ENCODE peak calls at places on chromosomes 1 and 21, in five cellular contexts. L is HepG2, F is breast epithelium, P is spleen, G is body of pancreas. O is an unnamed sample. For H3K27me3, the result is how much of the 10 kb centered on the place peaks cover.

GRCh38 chr1:170414989-170415733 is 116.8 kb upstream of the GORAB start:
- DNase-seq in L (no peak), F (no peak), P (no peak), G (no peak), O (no peak)

GRCh38 chr1:219629481-219629880 is 16.6 kb upstream of the ZC3H11B start:
- DNase-seq in L (no peak), F (no peak), P (no peak), G (no peak), O (no peak)

GRCh38 chr1:241061062-241061461 is 295.9 kb downstream of the RGS7 start:
- DNase-seq in L (no peak), F (no peak), P (no peak), G (no peak), O (no peak)

GRCh38 chr1:234613128-234613875 is 3.3 kb upstream of the IRF2BP2 start:
- DNase-seq in L (peak), F (no peak), P (no peak), G (peak), O (no peak)

GRCh38 chr1:43549921-43550597 is 19.4 kb downstream of the PTPRF start:
- DNase-seq in L (no peak), F (peak), P (no peak), G (peak), O (peak)

GRCh38 chr1:235595079-235595478 is 54.5 kb downstream of the GNG4 start:
- DNase-seq in L (no peak), F (no peak), P (peak), G (no peak), O (no peak)

GRCh38 chr1:235984041-235984820 is 80.7 kb downstream of the NID1 start:
- DNase-seq in L (no peak), F (no peak), P (no peak), G (no peak), O (no peak)

GRCh38 chr21:38478782-38479181 is 19.5 kb downstream of the ERG start:
- DNase-seq in L (no peak), F (no peak), P (no peak), G (no peak), O (no peak)

GRCh38 chr21:40688106-40688850 is 158.7 kb downstream of the DSCAM start:
- DNase-seq in L (no peak), F (no peak), P (no peak), G (no peak), O (no peak)

GRCh38 chr1:119046429-119047039 is 58.4 kb upstream of the TBX15 start:
- DNase-seq in L (no peak), F (no peak), P (no peak), G (peak), O (no peak)

GRCh38 chr21:41758550-41758949 is 8.3 kb downstream of the RIPK4 start:
- DNase-seq in L (no peak), F (no peak), P (peak), G (no peak), O (peak)

GRCh38 chr1:202374077-202374476 is 25.6 kb downstream of the PPP1R12B start:
- DNase-seq in L (no peak), F (no peak), P (no peak), G (no peak), O (no peak)

GRCh38 chr1:89942825-89943658 is 51.9 kb upstream of the ZNF326 start:
- DNase-seq in L (peak), F (no peak), P (no peak), G (peak), O (no peak)

GRCh38 chr1:231665046-231665445 is 38.5 kb downstream of the DISC1 start:
- DNase-seq in L (no peak), F (no peak), P (no peak), G (no peak), O (no peak)

GRCh38 chr1:78089015-78089414 is 43.2 kb downstream of the GIPC2 start:
- DNase-seq in L (peak), F (no peak), P (no peak), G (no peak), O (no peak)

GRCh38 chr21:46457801-46458314 is 833 bp upstream of the DIP2A start:
- DNase-seq in L (peak), F (no peak), P (no peak), G (peak), O (peak)

GRCh38 chr1:50109647-50110075 is 941 bp downstream of the ELAVL4 start:
- DNase-seq in L (no peak), F (no peak), P (no peak), G (peak), O (no peak)

GRCh38 chr1:1177452-1178206 is 3.9 kb downstream of the TTLL10 start:
- DNase-seq in L (no peak), F (no peak), P (peak), G (no peak), O (no peak)

GRCh38 chr1:74317663-74318062 is 82.5 kb downstream of the TNNI3K start:
- DNase-seq in L (no peak), F (no peak), P (no peak), G (no peak), O (no peak)

GRCh38 chr1:229757226-229757625 is 131.2 kb downstream of the URB2 start:
- DNase-seq in L (no peak), F (no peak), P (no peak), G (no peak), O (no peak)

GRCh38 chr21:42315296-42315891 is at the start of gene TFF3:
- DNase-seq in L (peak), F (no peak), P (peak), G (peak), O (peak)

GRCh38 chr1:113981962-113982931 is 3.0 kb downstream of the OLFML3 start:
- DNase-seq in L (peak), F (peak), P (no peak), G (peak), O (peak)

GRCh38 chr1:29786195-29786594 is 549.9 kb downstream of the PTPRU start:
- DNase-seq in L (no peak), F (no peak), P (peak), G (no peak), O (no peak)

GRCh38 chr21:15667010-15667409 is 62.8 kb upstream of the USP25 start:
- DNase-seq in L (no peak), F (no peak), P (no peak), G (no peak), O (no peak)

GRCh38 chr1:93979718-93980319 is 70.6 kb upstream of the GCLM start:
- DNase-seq in L (peak), F (peak), P (no peak), G (peak), O (no peak)

GRCh38 chr1:52917156-52917555 is 4.4 kb downstream of the ECHDC2 start:
- DNase-seq in L (no peak), F (no peak), P (no peak), G (no peak), O (no peak)

GRCh38 chr1:110554871-110555801 is 36.2 kb upstream of the KCNA10 start:
- DNase-seq in L (peak), F (no peak), P (peak), G (peak), O (peak)

GRCh38 chr21:33734326-33734725 is 92.0 kb downstream of the ITSN1 start:
- DNase-seq in L (no peak), F (no peak), P (no peak), G (no peak), O (no peak)

GRCh38 chr1:171172471-171172870 is 12.6 kb upstream of the FMO2 start:
- DNase-seq in L (no peak), F (no peak), P (no peak), G (no peak), O (no peak)

GRCh38 chr21:34073749-34074282 is 438 bp downstream of the MRPS6 start:
- DNase-seq in L (no peak), F (no peak), P (peak), G (no peak), O (peak)

GRCh38 chr1:239861985-239862384 is 229.7 kb upstream of the FMN2 start:
- DNase-seq in L (no peak), F (no peak), P (no peak), G (no peak), O (no peak)

GRCh38 chr1:154862927-154863701 is 7.0 kb downstream of the KCNN3 start:
- DNase-seq in L (no peak), F (no peak), P (no peak), G (peak), O (no peak)

GRCh38 chr21:38139380-38140168 is 117.2 kb upstream of the KCNJ15 start:
- DNase-seq in L (peak), F (peak), P (no peak), G (no peak), O (no peak)

GRCh38 chr1:232393010-232393833 is 236.7 kb downstream of the SIPA1L2 start:
- DNase-seq in L (no peak), F (no peak), P (no peak), G (no peak), O (no peak)

GRCh38 chr1:160753629-160754028 is 14.6 kb downstream of the SLAMF7 start:
- DNase-seq in L (no peak), F (no peak), P (no peak), G (no peak), O (no peak)
- H3K27me3 ChIP-seq in L (under half), F (under half), P (under half), G (under half), O (under half)

DNA sequence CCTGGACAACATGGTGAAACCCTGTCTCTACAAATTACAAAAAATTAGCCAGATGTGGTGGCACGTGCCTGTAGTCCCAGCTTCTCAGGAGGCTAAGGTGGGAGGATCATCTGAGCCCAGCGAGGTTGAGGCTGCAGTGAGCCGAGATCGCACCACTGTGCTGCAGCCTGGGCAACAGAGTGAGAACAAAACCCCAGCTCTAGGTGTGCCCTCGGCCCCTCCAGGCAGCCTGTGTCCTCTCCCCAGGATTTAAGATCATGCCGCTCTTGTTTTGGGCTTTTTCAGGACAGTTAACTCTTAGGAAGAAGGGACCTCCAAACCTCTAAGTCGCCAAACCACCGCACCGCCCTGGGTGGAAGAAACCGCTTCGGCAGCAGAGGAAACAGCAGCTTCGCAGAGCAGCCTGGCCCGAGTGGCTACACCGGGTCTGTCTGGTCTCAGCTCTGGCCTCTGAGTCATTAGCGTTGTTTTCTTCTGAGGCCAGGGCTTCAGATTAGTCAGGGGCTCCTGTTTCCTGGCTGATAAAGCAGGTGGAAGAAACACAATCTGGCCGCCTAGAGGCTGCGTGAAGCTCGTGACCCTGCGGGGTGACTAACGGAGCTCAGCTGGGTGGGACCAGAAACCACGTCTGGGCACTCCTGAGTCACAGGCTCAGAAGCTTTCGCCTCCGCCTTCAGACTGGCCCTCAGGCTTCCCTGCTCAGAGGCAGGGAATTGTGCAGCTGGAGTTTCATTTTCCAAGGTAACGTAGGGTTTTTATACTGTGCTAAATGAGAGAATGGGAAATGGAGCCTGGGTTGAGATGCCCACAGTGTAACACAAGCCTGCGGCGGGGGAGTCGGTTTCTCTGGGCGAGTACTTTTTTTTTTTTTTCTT is 44.7 kb downstream of the CHAF1B start:
- DNase-seq in L (peak), F (peak), P (peak), G (peak), O (peak)
- TF ChIP-seq POLR2A in L (no peak), F (no peak), P (no peak), G (peak), O (no peak)

GRCh38 chr1:25036117-25036546 is 106.1 kb upstream of the RUNX3 start:
- DNase-seq in L (no peak), F (no peak), P (no peak), G (no peak), O (no peak)

GRCh38 chr1:25037174-25038074 is 107.3 kb upstream of the RUNX3 start:
- DNase-seq in L (peak), F (no peak), P (peak), G (peak), O (no peak)

GRCh38 chr1:25039229-25039628 is 109.2 kb upstream of the RUNX3 start:
- DNase-seq in L (no peak), F (no peak), P (no peak), G (no peak), O (no peak)

GRCh38 chr1:25040122-25040685 is 110.1 kb upstream of the RUNX3 start:
- DNase-seq in L (no peak), F (no peak), P (no peak), G (peak), O (no peak)

DNA sequence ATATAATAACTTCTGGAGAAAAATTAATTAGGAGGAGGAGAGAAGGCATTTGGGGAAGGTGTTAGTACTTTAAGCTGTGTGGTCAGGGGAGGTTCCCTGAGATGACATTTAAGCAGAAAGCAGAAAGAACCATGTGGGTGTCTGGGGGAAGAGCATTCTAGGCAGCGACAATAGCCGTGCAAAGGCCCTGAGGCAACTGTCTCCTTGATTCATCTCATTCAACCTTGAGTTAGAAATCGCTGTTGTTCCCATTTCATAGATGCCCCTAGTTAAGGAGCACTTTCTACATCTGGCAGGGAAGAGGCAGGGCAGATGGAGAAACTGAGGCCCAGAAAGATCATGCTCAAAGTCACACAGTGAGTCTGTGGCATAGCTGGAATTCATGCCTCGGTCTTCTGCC is 108.6 kb upstream of the RUNX3 start:
- DNase-seq in L (no peak), F (no peak), P (no peak), G (no peak), O (no peak)
- H3K27me3 ChIP-seq in L (under half), F (under half), P (under half), G (under half), O (under half)

GRCh38 chr1:150293433-150294253 is at the start of gene MRPS21:
- DNase-seq in L (peak), F (peak), P (peak), G (peak), O (peak)
- TF ChIP-seq POLR2A in L (peak), F (peak), P (no peak), G (peak), O (peak)

GRCh38 chr1:36834586-36834985 is 199.7 kb downstream of the GRIK3 start:
- DNase-seq in L (no peak), F (no peak), P (peak), G (no peak), O (no peak)
- H3K27me3 ChIP-seq in L (under half), F (under half), P (under half), G (under half), O (under half)

GRCh38 chr1:200904772-200905171 is 10.1 kb downstream of the INAVA start:
- DNase-seq in L (no peak), F (no peak), P (no peak), G (no peak), O (no peak)
- TF ChIP-seq POLR2A in L (no peak), F (no peak), P (no peak), G (no peak), O (no peak)

GRCh38 chr1:63352736-63353135 is 14.7 kb upstream of the ALG6 start:
- DNase-seq in L (no peak), F (no peak), P (no peak), G (no peak), O (no peak)
- H3K27me3 ChIP-seq in L (under half), F (under half), P (under half), G (under half), O (under half)

GRCh38 chr1:31429583-31429982 is 16.6 kb downstream of the SERINC2 start:
- DNase-seq in L (no peak), F (no peak), P (peak), G (no peak), O (no peak)
- TF ChIP-seq POLR2A in L (no peak), F (no peak), P (no peak), G (no peak), O (no peak)

GRCh38 chr1:13584876-13585598 is 1.4 kb downstream of the PDPN start:
- DNase-seq in L (no peak), F (no peak), P (no peak), G (no peak), O (no peak)

GRCh38 chr1:13583964-13584791 is 546 bp downstream of the PDPN start:
- DNase-seq in L (no peak), F (peak), P (no peak), G (no peak), O (no peak)

GRCh38 chr1:13587256-13588030 is 3.8 kb downstream of the PDPN start:
- DNase-seq in L (no peak), F (no peak), P (no peak), G (no peak), O (no peak)

GRCh38 chr1:13585996-13586395 is 2.4 kb downstream of the PDPN start:
- DNase-seq in L (no peak), F (no peak), P (no peak), G (no peak), O (no peak)

DNA sequence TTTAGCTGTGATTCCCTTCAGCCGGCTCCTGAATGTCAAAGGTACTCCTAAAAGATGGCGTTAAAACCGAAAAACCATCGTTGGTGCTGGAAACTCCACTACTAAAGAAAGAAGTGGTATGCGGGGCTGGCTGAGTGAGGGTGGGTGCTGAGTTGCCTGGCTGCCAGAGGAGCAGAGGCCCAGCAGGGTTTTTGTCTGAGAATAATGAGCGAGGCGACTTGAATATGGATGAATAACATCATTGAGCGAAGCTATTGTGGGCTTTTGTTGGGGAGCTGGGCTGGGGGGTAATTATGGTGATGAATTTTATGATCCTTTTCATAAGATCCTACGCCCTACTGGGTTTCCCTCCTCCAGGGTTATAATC is 1.9 kb downstream of the PDPN start:
- DNase-seq in L (no peak), F (no peak), P (no peak), G (no peak), O (no peak)
- H3K27me3 ChIP-seq in L (half or more), F (under half), P (under half), G (under half), O (under half)